ENCODE peak calls at places on chromosomes 16 and 17, in seven cellular contexts. L, S, T, X, K, P and M are unnamed samples.
A peak's percentile ranks its signal among the peaks of the same experiment; 100 is the strongest.

GRCh38 chr17:9875441-9875840 is 29.6 kb downstream of the RCVRN start:
- DNase-seq in L (no peak), S (no peak), T (peak; percentile 32), X (no peak), K (no peak), P (no peak), M (peak; percentile 78)

GRCh38 chr16:87924937-87925670 is 11.2 kb downstream of the CA5A start:
- DNase-seq in L (peak; percentile 46), S (no peak), T (no peak), X (no peak), K (no peak), P (no peak), M (no peak)

GRCh38 chr17:76659928-76660614 is 16.5 kb upstream of the ST6GALNAC1 start:
- DNase-seq in L (no peak), S (no peak), T (no peak), X (peak; percentile 62), K (no peak), P (peak; percentile 59), M (peak; percentile 49)

GRCh38 chr16:53087101-53087500 is 32.3 kb downstream of the CHD9 start:
- DNase-seq in L (no peak), S (no peak), T (peak; percentile 13), X (no peak), K (no peak), P (no peak), M (peak; percentile 39)

GRCh38 chr17:58531661-58532554 is 17.5 kb upstream of the MTMR4 start:
- DNase-seq in L (peak; percentile 73), S (no peak), T (no peak), X (peak; percentile 56), K (no peak), P (no peak), M (peak; percentile 55)

GRCh38 chr17:79618383-79619067 is 7.7 kb upstream of the RBFOX3 start:
- DNase-seq in L (peak; percentile 2), S (no peak), T (no peak), X (no peak), K (no peak), P (no peak), M (no peak)

GRCh38 chr17:1561420-1562177 is 993 bp downstream of the PITPNA start:
- DNase-seq in L (no peak), S (no peak), T (no peak), X (peak; percentile 41), K (no peak), P (no peak), M (peak; percentile 31)

GRCh38 chr17:79916991-79917901 is 78.0 kb upstream of the CBX4 start:
- DNase-seq in L (no peak), S (no peak), T (no peak), X (no peak), K (no peak), P (no peak), M (no peak)

GRCh38 chr17:489758-490329 is 137.2 kb upstream of the RPH3AL start:
- DNase-seq in L (no peak), S (no peak), T (no peak), X (peak; percentile 80), K (no peak), P (peak; percentile 67), M (peak; percentile 45)

DNA sequence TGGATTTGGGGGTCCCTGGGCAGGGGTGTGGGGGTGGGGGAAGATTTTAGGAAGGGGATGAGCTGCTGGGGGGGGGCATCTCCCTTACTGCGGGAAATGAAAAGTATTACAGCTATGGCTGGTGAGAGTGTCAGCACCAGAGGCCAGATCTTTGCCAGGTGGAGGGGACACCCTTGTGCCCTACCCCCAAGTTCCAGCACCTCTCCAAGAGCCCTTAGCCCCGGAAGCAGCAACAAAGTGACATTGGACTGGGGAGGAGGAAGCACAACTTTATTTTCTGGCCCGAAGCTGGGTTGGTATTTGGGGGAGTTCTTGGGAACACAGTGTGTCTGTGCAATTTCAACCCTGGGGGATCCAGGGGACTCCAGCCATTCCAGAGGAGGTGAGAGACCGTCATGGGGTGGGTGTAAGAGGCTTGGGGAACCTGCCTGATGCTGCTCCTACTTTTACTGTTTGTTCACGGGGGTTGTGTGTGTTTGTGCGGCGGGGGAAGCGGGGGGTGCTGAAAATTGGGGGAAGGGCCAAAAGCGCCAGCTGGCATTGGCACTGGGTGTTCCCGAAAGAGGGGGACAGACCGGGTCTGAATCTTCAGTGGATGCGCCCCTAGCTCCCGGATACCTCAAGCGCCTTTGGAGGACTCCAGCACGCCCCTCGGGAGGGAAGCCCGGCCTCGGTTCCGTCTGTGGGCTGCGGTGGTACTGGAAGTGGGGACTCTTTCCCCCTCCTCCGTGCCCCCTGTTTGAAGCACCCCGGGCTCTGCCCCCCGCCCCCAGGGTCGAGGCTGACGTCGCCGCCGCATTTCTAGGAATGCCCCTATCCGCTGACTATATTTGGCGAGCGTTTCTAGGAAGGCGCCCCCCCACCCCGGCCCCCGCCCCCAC is 230.3 kb downstream of the MRTFB start:
- DNase-seq in L (no peak), S (no peak), T (no peak), X (peak; percentile 15), K (no peak), P (peak; percentile 79), M (no peak)
- H3K4me3 ChIP-seq in L (peak overlapping the region; percentile 96), S (peak overlapping the region; percentile 78), T (peak overlapping the region; percentile 59), X (no peak overlapping the region), K (peak overlapping the region; percentile 69), P (peak overlapping the region; percentile 98), M (peak overlapping the region; percentile 61)

GRCh38 chr17:65345261-65346060 is 208.3 kb downstream of the RGS9 start:
- DNase-seq in L (no peak), S (no peak), T (peak; percentile 73), X (peak; percentile 5), K (no peak), P (no peak), M (no peak)
- TF ChIP-seq CTCF in L (no peak), S (no peak), T (no peak), X (no peak), K (no peak), P (no peak), M (no peak)

GRCh38 chr17:63488851-63489250 is 12.0 kb downstream of the ACE start:
- DNase-seq in L (no peak), S (no peak), T (no peak), X (no peak), K (no peak), P (no peak), M (no peak)

GRCh38 chr17:63490321-63490720 is 13.5 kb downstream of the ACE start:
- DNase-seq in L (no peak), S (no peak), T (no peak), X (no peak), K (no peak), P (no peak), M (no peak)

GRCh38 chr17:63490858-63491400 is 14.1 kb downstream of the ACE start:
- DNase-seq in L (no peak), S (no peak), T (no peak), X (no peak), K (no peak), P (no peak), M (no peak)

GRCh38 chr17:63491413-63491812 is 14.6 kb downstream of the ACE start:
- DNase-seq in L (no peak), S (no peak), T (no peak), X (no peak), K (no peak), P (no peak), M (no peak)

GRCh38 chr17:63489291-63489690 is 12.4 kb downstream of the ACE start:
- DNase-seq in L (no peak), S (no peak), T (no peak), X (no peak), K (no peak), P (no peak), M (no peak)
- H3K4me3 ChIP-seq in L (no peak overlapping the region), S (no peak overlapping the region), T (no peak overlapping the region), X (no peak overlapping the region), K (no peak overlapping the region), P (no peak overlapping the region), M (no peak overlapping the region)

GRCh38 chr16:3266873-3267537 is 10.6 kb upstream of the MEFV start:
- DNase-seq in L (no peak), S (no peak), T (peak; percentile 20), X (peak; percentile 77), K (no peak), P (peak; percentile 61), M (peak; percentile 62)

GRCh38 chr16:3268294-3268693 is 11.9 kb upstream of the MEFV start:
- DNase-seq in L (no peak), S (no peak), T (no peak), X (no peak), K (no peak), P (no peak), M (no peak)

GRCh38 chr16:3259829-3260228 is 3.4 kb upstream of the MEFV start:
- DNase-seq in L (no peak), S (no peak), T (no peak), X (peak; percentile 61), K (no peak), P (no peak), M (no peak)

GRCh38 chr16:3262517-3262916 is 6.1 kb upstream of the MEFV start:
- DNase-seq in L (no peak), S (no peak), T (no peak), X (no peak), K (no peak), P (no peak), M (no peak)

DNA sequence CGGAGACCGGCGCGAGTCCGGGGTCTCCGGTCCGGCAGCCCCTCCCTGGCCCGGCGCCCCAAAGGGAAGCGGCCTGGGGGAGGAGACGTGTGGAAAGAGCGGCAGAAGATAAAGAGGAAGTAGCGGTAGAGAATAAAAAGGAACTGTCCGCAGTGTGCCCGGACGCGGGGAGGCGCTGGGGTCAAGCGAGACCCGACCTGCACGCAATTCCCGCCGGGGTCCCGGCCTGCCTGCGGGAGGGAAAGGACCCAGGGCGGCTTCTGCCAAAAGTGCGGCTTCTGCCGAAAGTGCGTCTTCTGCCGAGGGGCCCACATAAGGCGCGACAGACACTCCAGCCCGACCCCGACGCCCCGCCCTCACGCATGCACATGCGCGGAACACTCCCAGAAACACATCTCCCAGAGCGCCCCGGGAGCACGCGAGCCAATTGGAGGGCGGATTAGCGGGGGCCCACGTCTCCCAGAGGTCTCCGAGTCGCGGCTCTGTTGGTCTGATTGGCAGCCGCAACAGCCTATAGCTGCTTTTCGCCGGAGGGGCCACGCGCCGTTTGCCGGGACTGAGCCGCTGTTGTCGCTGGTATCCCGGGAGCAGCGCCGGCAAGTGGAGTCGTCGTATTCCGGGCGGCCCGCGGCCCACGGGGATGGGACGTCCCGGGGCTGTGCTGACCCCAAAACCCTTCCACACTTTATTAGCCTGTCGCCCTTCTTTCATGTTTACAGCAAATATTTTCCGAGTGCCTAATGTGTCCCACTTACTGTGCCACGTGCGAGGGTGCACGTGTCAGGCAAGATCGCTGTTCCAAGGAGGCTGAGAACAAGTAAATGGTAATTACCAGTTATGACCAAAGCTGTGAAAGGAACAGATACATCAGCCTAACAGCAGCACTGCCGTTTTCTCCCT is 8.0 kb upstream of the MEFV start:
- DNase-seq in L (peak; percentile 96), S (peak; percentile 84), T (peak; percentile 98), X (peak; percentile 99), K (peak; percentile 90), P (peak; percentile 94), M (peak; percentile 99)
- TF ChIP-seq CTCF in L (peak; percentile 43), S (peak; percentile 38), T (peak; percentile 50), X (no peak), K (peak; percentile 43), P (no peak), M (peak; percentile 28)

DNA sequence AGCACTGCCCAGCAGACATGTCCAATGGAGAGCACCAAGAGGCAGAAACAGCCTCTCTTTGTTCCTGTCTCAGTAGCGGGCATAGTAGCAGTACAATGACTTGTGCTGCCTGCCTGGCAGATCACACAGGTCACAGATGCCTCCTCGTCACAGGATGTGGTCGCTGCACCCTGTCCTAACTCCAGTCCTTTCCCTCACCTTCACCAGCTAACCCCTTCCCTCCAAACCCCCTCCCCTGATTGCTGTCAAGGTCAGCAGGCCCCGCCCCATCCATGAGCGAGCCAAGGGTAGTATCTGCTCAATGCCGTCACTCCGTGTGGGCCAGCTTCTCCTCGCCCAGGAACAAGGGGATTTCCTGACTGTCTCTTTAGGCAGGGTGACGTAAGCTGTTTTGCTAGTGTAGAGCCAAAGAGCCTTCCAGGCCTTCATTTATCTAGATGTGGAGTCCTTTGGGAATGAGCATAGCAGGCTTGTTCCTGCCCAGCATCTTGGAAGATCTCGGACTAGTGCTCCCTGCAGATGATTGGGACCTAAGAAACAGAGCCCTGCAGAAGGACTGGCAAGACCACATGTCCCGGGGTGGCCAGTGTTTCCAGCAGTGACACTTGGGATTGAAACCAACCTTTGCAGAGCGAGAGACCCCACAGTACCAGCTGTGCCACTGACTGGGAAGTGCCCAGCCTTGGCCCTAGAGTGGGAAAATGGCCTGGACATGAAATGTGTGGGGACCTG is 75.9 kb upstream of the TNRC6C start:
- DNase-seq in L (peak; percentile 73), S (peak; percentile 60), T (peak; percentile 85), X (peak; percentile 86), K (no peak), P (peak; percentile 31), M (peak; percentile 92)
- H3K4me3 ChIP-seq in L (no peak overlapping the region), S (no peak overlapping the region), T (no peak overlapping the region), X (peak overlapping the region; percentile 3), K (no peak overlapping the region), P (no peak overlapping the region), M (no peak overlapping the region)